ENCODE peak calls at places on chromosome 12, in nine cellular contexts. N is CD8-positive, alpha-beta memory T cell; G is MM.1S; W is HCT116; L is cardiac muscle cell; H is uterus; D is adrenal gland; T is right atrium auricular region; E is endodermal cell. A is an unnamed sample.

GRCh38 chr12:47769234-47770085 is 3.6 kb upstream of the SLC48A1 start:
- DNase-seq in G (no peak), L (no peak), D (no peak), H (no peak), E (no peak), N (no peak), W (no peak), T (no peak), A (no peak)

GRCh38 chr12:56932867-56933266 is 1.3 kb downstream of the SDR9C7 start:
- DNase-seq in W (no peak), N (no peak), T (no peak), E (no peak), D (peak; percentile 16), L (no peak), H (no peak), G (no peak), A (no peak)

GRCh38 chr12:105522166-105522825 is 191.8 kb downstream of the C12orf75 start:
- DNase-seq in D (no peak), G (no peak), W (no peak), H (no peak), N (no peak), L (no peak), T (no peak), E (no peak), A (no peak)

GRCh38 chr12:52266514-52266913 is 7.9 kb upstream of the KRT86 start:
- DNase-seq in E (no peak), L (no peak), G (no peak), N (no peak), T (no peak), W (no peak), H (no peak), D (no peak), A (no peak)

GRCh38 chr12:11763760-11764520 is 114.5 kb downstream of the ETV6 start:
- DNase-seq in H (no peak), T (no peak), N (no peak), D (no peak), E (no peak), L (peak; percentile 27), G (no peak), W (no peak), A (no peak)

GRCh38 chr12:58529897-58530296 is 390.4 kb downstream of the LRIG3 start:
- DNase-seq in W (no peak), E (no peak), H (no peak), G (no peak), N (no peak), T (no peak), L (no peak), D (peak; percentile 2), A (no peak)

GRCh38 chr12:16586350-16587109 is 19.4 kb downstream of the LMO3 start:
- DNase-seq in H (peak; percentile 89), E (no peak), N (no peak), L (no peak), G (no peak), D (no peak), W (no peak), T (peak; percentile 76), A (no peak)

GRCh38 chr12:76117067-76117691 is 32.7 kb upstream of the NAP1L1 start:
- DNase-seq in D (no peak), N (no peak), G (no peak), H (no peak), E (peak; percentile 30), W (no peak), T (no peak), L (no peak), A (no peak)

GRCh38 chr12:701896-702539 is 38.8 kb upstream of the NINJ2 start:
- DNase-seq in W (no peak), L (no peak), G (no peak), E (no peak), T (no peak), H (no peak), N (no peak), D (no peak), A (no peak)

GRCh38 chr12:19140381-19141236 is 11.1 kb downstream of the PLEKHA5 start:
- DNase-seq in L (no peak), D (peak; percentile 30), G (no peak), T (no peak), H (no peak), E (peak; percentile 50), N (no peak), W (no peak), A (no peak)

GRCh38 chr12:90250041-90250440 is 541.4 kb upstream of the ATP2B1 start:
- DNase-seq in L (no peak), D (no peak), E (no peak), T (no peak), W (no peak), H (no peak), N (no peak), G (no peak), A (no peak)

GRCh38 chr12:152440-152839 is 61.5 kb downstream of the SLC6A12 start:
- DNase-seq in W (no peak), T (no peak), H (no peak), D (no peak), L (no peak), N (no peak), G (no peak), E (no peak), A (no peak)

GRCh38 chr12:114869091-114869834 is 185.3 kb upstream of the TBX3 start:
- DNase-seq in L (no peak), N (no peak), H (no peak), G (no peak), W (no peak), E (peak; percentile 80), D (no peak), T (no peak), A (no peak)

GRCh38 chr12:10098762-10099161 is at the start of gene CLEC1A:
- DNase-seq in G (no peak), E (peak; percentile 83), T (no peak), D (peak; percentile 35), W (no peak), L (peak; percentile 32), N (no peak), H (peak; percentile 63), A (no peak)

GRCh38 chr12:104292872-104293794 is 10.4 kb upstream of the EID3 start:
- DNase-seq in H (no peak), G (no peak), T (no peak), D (no peak), L (no peak), E (no peak), W (no peak), N (no peak), A (no peak)

GRCh38 chr12:104290320-104290719 is 13.2 kb upstream of the EID3 start:
- DNase-seq in G (no peak), E (no peak), N (no peak), T (no peak), W (no peak), H (no peak), L (no peak), D (no peak), A (no peak)

GRCh38 chr12:104290855-104291254 is 12.7 kb upstream of the EID3 start:
- DNase-seq in L (no peak), N (no peak), D (no peak), H (no peak), W (no peak), G (no peak), T (no peak), E (no peak), A (no peak)

GRCh38 chr12:104294845-104295674 is 8.5 kb upstream of the EID3 start:
- DNase-seq in T (no peak), W (no peak), N (no peak), E (no peak), L (no peak), H (no peak), D (no peak), G (no peak), A (no peak)

GRCh38 chr12:104291867-104292524 is 11.5 kb upstream of the EID3 start:
- DNase-seq in D (no peak), H (no peak), E (peak; percentile 68), L (no peak), W (no peak), G (no peak), N (no peak), T (no peak), A (no peak)
- H3K4me3 ChIP-seq in D (peak overlapping the region; percentile 10), H (no peak overlapping the region), E (no peak overlapping the region), L (no peak overlapping the region), W (no peak overlapping the region), G (no peak overlapping the region), N (no peak overlapping the region), T (no peak overlapping the region), A (peak overlapping the region; percentile 13)

DNA sequence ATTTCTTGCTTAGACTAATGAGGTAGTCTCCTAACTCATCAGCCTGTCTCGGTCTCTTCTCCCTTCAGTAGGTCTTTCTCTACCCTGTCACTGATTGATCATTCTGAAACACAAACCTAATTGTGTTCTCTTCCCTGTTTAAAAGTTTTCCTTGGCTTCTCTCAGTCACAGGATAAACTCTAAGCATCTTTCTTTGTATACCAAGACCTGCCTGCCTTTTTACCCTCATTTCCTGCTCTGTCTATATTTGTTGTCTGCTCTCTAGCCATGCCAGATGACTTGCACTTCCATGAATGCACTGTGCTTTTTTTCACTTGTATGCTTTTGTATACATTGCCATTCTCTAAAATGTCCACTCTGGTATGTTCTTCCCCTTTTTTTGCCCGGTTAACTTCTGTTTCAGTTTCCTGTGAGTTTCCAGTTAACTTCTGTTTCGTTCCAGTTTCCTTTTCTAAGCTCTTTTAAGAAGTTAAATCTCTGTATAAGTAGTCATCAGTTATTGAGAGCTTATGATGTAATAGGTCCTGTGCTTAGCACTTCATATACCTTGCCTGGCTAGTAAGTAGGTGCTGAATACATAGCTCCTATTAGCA is 12.8 kb downstream of the DIP2B start:
- DNase-seq in H (no peak), L (no peak), T (no peak), D (no peak), W (no peak), E (no peak), N (no peak), G (peak; percentile 54), A (no peak)
- H3K4me1 ChIP-seq in H (no peaks in the 10 kb centered on the region), L (peaks cover 22% of the 10 kb centered on the region), T (peaks cover 32% of the 10 kb centered on the region), D (peaks cover 11% of the 10 kb centered on the region), W (peaks cover 5% of the 10 kb centered on the region), E (no peaks in the 10 kb centered on the region), N (peaks cover 87% of the 10 kb centered on the region), G (peaks cover 41% of the 10 kb centered on the region), A (peaks cover 8% of the 10 kb centered on the region)

GRCh38 chr12:3574986-3575385 is 84.0 kb downstream of the PRMT8 start:
- DNase-seq in L (no peak), D (no peak), E (no peak), T (no peak), N (no peak), G (no peak), H (no peak), W (no peak), A (no peak)
- H3K4me3 ChIP-seq in L (no peak overlapping the region), D (no peak overlapping the region), E (no peak overlapping the region), T (no peak overlapping the region), N (no peak overlapping the region), G (no peak overlapping the region), H (no peak overlapping the region), W (no peak overlapping the region), A (no peak overlapping the region)

DNA sequence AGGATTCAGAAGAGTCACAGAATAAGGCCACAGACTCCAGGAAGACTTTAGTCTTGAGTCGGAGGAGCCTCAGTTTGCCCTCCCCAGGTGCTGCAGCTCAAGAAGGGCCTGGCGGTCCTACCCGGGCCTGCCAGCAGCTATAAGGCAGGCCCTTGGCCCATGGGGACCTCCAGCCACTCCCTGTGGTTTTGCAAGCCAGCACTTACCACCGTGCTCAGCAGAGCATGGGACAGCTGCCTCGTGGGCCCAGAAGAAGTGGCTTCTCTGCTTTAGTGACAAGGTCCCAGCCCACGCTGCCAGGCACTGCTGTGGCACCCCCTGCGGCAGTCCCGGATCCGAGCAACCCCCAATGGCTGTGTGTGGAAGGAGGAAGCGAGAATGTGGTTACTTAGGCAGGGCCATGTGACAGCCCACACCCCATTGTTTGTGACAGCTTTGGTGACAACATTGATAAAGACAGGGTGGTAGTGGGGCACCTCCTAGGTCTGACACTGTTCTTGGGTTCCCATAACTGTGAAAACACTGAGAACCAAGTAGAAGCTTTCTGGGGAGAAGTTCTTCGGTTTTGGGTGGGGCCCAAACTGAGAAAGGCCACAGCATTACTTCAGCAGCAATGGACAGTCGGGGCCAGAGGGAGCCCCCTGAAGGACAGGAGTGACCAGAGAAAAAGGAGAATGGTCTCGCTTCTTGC is at the start of gene SELPLG:
- DNase-seq in D (peak; percentile 60), T (peak; percentile 73), H (no peak), E (no peak), N (peak; percentile 95), L (no peak), G (peak; percentile 95), W (no peak), A (no peak)
- H3K4me1 ChIP-seq in D (peaks cover under 1% of the 10 kb centered on the region), T (peaks cover 43% of the 10 kb centered on the region), H (peaks cover 17% of the 10 kb centered on the region), E (peaks cover 10% of the 10 kb centered on the region), N (peaks cover 66% of the 10 kb centered on the region), L (peaks cover 36% of the 10 kb centered on the region), G (peaks cover 53% of the 10 kb centered on the region), W (peaks cover 26% of the 10 kb centered on the region), A (peaks cover 17% of the 10 kb centered on the region)